ENCODE peak calls at places on chromosomes 16 and 17, in five cellular contexts. J, P, S, H and Y are unnamed samples.

GRCh38 chr17:43721537-43722268 is 36.9 kb downstream of the SOST start:
- DNase-seq in H (no peak), S (no peak), P (no peak), J (peak; percentile 53), Y (no peak)

GRCh38 chr17:73691321-73691766 is 47.1 kb upstream of the SDK2 start:
- DNase-seq in S (no peak), H (no peak), P (no peak), J (no peak), Y (no peak)

GRCh38 chr16:54651851-54652770 is 278.6 kb upstream of the IRX5 start:
- DNase-seq in H (no peak), P (no peak), J (peak; percentile 41), S (no peak), Y (no peak)

GRCh38 chr17:57481901-57482300 is 225.6 kb downstream of the MSI2 start:
- DNase-seq in J (peak; percentile 90), H (no peak), P (no peak), S (no peak), Y (no peak)

GRCh38 chr17:1001640-1002411 is 4.9 kb downstream of the TIMM22 start:
- DNase-seq in S (no peak), J (peak; percentile 78), H (peak; percentile 64), P (no peak), Y (no peak)

GRCh38 chr17:64025732-64026294 is 5.4 kb upstream of the ICAM2 start:
- DNase-seq in S (peak; percentile 83), H (peak; percentile 93), P (peak; percentile 81), J (peak; percentile 76), Y (peak; percentile 33)

GRCh38 chr17:63997341-63998048 is 656 bp upstream of the PRR29 start:
- DNase-seq in S (peak; percentile 5), J (no peak), H (no peak), P (no peak), Y (no peak)

GRCh38 chr17:65301184-65301583 is 164.0 kb downstream of the RGS9 start:
- DNase-seq in J (no peak), P (no peak), S (no peak), H (no peak), Y (no peak)

GRCh38 chr16:16857012-16857411 is 478.1 kb downstream of the NPIPA7 start:
- DNase-seq in J (no peak), P (no peak), H (no peak), S (no peak), Y (no peak)

GRCh38 chr16:86410076-86410475 is 100.3 kb upstream of the FOXF1 start:
- DNase-seq in S (no peak), H (no peak), P (no peak), J (no peak), Y (no peak)

GRCh38 chr16:82523786-82524185 is 103.0 kb upstream of the CDH13 start:
- DNase-seq in S (no peak), J (no peak), H (no peak), P (no peak), Y (no peak)

DNA sequence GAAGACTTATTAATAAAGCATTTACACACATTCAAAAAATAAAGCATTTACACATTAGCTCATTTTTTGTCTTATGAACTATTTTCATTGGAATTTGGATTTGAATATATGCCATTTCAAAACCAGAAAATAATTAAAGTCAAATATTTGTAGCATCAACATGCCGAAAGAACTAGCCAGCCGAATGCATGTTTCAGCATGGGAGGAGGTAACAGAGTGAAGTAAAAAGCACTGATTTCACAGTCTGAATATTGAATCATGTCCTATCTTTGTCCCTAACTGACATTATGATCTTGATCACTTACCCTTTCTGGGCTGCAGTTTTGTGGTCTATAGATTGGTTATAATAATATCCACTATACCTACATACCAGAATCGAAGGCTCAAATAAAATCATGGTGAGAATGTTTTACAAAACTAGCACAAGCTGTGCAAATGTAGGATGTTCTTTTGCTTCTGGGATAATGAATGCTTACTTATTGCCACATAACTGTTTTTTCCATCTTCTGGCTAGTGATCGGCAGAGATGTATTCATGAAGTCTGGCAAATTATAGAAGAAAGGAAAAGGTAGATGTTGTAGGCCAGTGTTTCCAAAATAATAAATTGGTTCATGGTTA is 84.7 kb downstream of the TUBD1 start:
- DNase-seq in H (no peak), J (no peak), P (no peak), S (no peak), Y (no peak)
- H3K4me3 ChIP-seq in H (no peak overlapping the region), J (no peak overlapping the region), P (no peak overlapping the region), S (no peak overlapping the region), Y (no peak overlapping the region)

DNA sequence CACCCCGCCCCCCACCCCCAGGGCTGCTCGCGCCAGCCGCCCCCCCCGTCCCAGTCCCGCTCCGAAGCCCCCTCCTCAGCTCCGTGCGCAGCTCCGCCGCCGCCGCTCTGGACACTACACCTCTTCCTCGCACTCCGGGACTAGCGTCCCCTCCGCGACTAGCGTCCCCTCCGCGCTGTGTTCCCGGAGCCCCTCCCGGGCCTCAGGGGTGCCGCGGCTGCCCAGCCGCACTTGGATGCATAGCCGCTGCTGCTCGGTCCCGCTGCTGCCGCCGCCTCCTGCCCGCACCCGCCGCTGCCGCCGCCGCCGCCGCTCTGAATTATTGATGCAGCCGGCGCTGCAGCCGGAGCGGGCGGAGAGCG is at the start of gene CBLN1:
- DNase-seq in J (no peak), S (no peak), H (no peak), P (no peak), Y (no peak)
- H3K4me3 ChIP-seq in J (peak within 1 kb of the TSS; percentile 7), S (peak within 1 kb of the TSS; percentile 59), H (peak within 1 kb of the TSS; percentile 67), P (peak within 1 kb of the TSS; percentile 16), Y (peak within 1 kb of the TSS; percentile 65)

DNA sequence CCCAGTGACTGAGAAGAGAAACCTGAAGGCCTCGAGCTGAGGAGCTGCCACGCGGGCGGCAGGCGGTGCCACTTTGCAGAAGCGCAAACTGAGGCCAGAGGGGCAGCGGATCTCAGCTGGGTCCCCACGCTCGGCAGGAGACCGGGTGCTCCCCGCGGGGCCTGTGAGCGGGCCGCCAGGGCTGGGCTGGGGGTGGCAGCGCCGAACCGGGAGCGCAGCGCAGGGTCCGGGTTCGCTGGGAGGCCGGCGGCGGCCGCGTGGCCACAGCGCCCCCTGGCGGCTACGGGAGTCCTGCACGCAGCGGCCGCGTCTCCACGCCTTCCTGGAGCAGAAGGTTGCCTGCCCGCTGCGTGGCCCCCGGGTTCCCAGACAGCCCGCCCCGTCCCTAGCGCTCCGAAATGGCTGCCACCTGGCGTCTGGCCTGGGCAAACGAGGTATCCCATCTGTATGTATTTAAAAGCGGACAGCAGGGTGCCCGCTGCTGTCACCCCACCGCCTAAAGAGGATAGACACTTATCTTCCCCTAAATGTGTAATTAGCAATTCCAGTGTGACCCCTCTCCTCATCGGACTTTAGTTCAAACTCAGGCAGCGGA is 96.1 kb upstream of the CDH5 start:
- DNase-seq in H (peak; percentile 84), S (peak; percentile 80), P (peak; percentile 64), J (peak; percentile 57), Y (peak; percentile 56)
- H3K4me3 ChIP-seq in H (peak overlapping the region; percentile 59), S (no peak overlapping the region), P (no peak overlapping the region), J (peak overlapping the region; percentile 37), Y (peak overlapping the region; percentile 42)

DNA sequence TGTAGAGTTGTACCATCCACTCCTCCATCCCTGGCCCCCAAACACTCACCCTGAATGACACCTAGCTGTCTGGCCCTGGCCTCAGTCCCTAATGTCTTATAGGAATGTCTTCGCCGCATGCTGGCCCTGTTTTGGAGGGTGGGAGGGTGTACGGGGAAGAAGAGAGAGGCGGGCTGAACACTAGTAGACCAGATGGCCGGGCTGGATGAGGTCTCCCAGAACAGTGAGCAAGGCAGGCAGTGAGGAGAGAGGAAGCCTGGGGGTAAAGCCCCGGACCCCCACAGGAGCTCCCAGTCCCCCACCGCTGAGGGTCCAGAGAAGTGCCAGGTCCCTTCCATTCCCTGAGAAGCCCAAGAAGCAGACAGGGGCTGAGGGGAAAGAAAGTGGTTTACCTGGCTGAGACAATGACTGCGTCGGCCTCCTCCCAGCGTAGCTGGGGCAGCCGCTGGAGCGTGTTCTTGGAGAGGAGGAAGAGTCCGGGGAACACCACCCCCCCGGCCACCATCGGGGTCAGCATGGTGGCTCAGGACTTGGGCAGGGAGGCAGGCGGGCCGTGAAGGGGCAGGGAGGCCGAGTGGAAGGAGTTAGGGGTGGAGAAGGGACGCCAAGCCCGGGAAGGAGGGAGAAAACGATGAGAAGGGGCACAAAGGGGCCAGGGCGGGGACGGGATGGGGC is 923 bp downstream of the TLCD3B start:
- DNase-seq in S (no peak), J (no peak), P (no peak), H (no peak), Y (no peak)
- H3K4me3 ChIP-seq in S (no peak overlapping the region), J (no peak overlapping the region), P (no peak overlapping the region), H (no peak overlapping the region), Y (peak overlapping the region; percentile 65)

DNA sequence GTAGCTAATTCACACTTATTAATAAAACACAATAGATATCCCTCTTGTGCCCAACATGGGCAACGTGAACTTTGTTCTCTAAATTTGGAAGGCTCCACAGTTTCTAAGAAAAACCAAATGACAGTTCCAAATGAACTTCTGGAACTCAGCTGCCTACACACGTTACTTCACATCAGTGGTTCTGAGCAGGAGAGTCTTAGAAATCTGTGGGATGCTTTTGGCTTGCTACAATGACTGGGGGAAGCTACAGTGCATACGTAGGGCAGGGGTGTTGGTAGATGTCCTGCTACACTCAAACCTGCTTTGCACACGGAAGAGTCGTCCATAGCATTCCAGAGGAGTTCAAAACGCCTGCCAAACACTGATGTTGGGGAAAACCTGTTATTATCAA is 8.0 kb downstream of the TXNDC11 start:
- DNase-seq in J (no peak), S (no peak), P (no peak), H (no peak), Y (no peak)
- H3K4me3 ChIP-seq in J (no peak overlapping the region), S (no peak overlapping the region), P (no peak overlapping the region), H (no peak overlapping the region), Y (no peak overlapping the region)

DNA sequence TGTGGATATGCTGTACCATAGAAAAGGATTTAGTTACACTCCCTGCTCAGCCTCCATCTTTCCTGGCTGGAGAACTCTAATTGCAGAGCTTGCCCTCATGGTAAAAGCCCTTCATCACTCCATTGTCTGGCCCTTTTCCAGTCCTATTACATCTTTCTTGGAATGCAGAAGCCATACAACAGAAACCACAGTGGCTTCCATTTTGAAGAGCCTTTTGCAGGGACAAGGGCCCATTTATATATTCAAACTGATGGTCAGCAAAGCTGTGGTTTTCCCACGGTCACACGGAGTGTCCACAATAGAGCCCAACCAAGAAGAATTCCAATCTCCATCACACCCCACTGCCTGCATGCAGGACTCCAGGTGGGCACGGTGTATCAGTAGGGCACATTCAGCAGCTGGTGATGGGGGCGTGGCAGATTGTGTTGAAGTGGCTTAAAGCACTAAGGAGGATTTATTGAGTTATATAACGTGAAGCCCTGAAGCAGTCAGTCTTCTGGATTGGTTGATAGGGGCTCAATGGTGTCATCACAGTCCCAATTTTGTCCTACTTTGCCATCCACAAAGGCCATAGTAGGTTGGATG is 20.3 kb downstream of the COPRS start:
- DNase-seq in S (no peak), H (no peak), P (no peak), J (peak; percentile 16), Y (no peak)
- H3K4me3 ChIP-seq in S (no peak overlapping the region), H (no peak overlapping the region), P (no peak overlapping the region), J (no peak overlapping the region), Y (no peak overlapping the region)